ENCODE peak calls at places on chromosomes 7 and 10, in six cellular contexts. R, H, I, V, Y and D are unnamed samples.
A peak's percentile ranks its signal among the peaks of the same experiment; 100 is the strongest.

GRCh38 chr7:36391436-36392198 is 2.0 kb downstream of the ANLN start:
- DNase-seq in H (no peak), R (no peak), I (no peak), Y (no peak), V (no peak), D (no peak)

GRCh38 chr7:35878356-35878755 is 77.5 kb downstream of the SEPTIN7 start:
- DNase-seq in I (no peak), H (no peak), R (no peak), V (no peak), Y (no peak), D (no peak)

GRCh38 chr10:24209946-24210491 is 1.1 kb downstream of the KIAA1217 start:
- DNase-seq in I (no peak), Y (no peak), R (no peak), H (no peak), V (no peak), D (no peak)

GRCh38 chr10:14507156-14507555 is 176.4 kb upstream of the FRMD4A start:
- DNase-seq in V (no peak), I (no peak), R (no peak), H (no peak), Y (peak; percentile 49), D (no peak)

GRCh38 chr10:6211341-6212265 is 8.9 kb downstream of the PFKFB3 start:
- DNase-seq in Y (peak; percentile 32), V (no peak), R (no peak), H (no peak), I (peak; percentile 86), D (no peak)

GRCh38 chr7:80145780-80146422 is 11.3 kb downstream of the GNAI1 start:
- DNase-seq in Y (no peak), H (no peak), R (no peak), V (no peak), I (no peak), D (no peak)

GRCh38 chr10:63633677-63634487 is 112.7 kb downstream of the REEP3 start:
- DNase-seq in H (peak; percentile 57), V (no peak), Y (peak; percentile 62), R (no peak), I (no peak), D (no peak)

GRCh38 chr7:87414400-87415188 is 60.9 kb downstream of the ABCB4 start:
- DNase-seq in H (no peak), V (no peak), Y (no peak), I (no peak), R (no peak), D (no peak)

GRCh38 chr10:24983946-24984345 is 31.5 kb upstream of the PRTFDC1 start:
- DNase-seq in R (no peak), H (no peak), V (no peak), Y (no peak), I (no peak), D (no peak)

GRCh38 chr7:116434820-116435341 is 64.7 kb upstream of the CAV2 start:
- DNase-seq in R (no peak), Y (no peak), I (no peak), H (peak; percentile 53), V (no peak), D (no peak)

GRCh38 chr7:155896531-155897263 is 84.4 kb upstream of the SHH start:
- DNase-seq in I (no peak), R (no peak), H (no peak), V (no peak), Y (no peak), D (no peak)

GRCh38 chr7:152925412-152926147 is 166.0 kb downstream of the ACTR3B start:
- DNase-seq in I (no peak), H (no peak), Y (peak; percentile 89), V (no peak), R (no peak), D (no peak)

GRCh38 chr7:38630720-38631673 is at the start of gene AMPH:
- DNase-seq in R (peak; percentile 15), Y (peak; percentile 90), V (peak; percentile 44), H (no peak), I (peak; percentile 81), D (no peak)

GRCh38 chr10:122120008-122120744 is 131.2 kb downstream of the TACC2 start:
- DNase-seq in I (no peak), H (no peak), V (no peak), R (no peak), Y (no peak), D (no peak)

GRCh38 chr7:154388999-154389398 is 336.8 kb downstream of the DPP6 start:
- DNase-seq in I (no peak), R (no peak), Y (no peak), H (no peak), V (no peak), D (no peak)

GRCh38 chr10:49269523-49269922 is 29.4 kb upstream of the C10orf71 start:
- DNase-seq in V (no peak), R (no peak), H (no peak), Y (no peak), I (no peak), D (no peak)

GRCh38 chr7:7670490-7670889 is 29.9 kb downstream of the UMAD1 start:
- DNase-seq in Y (no peak), I (no peak), V (no peak), R (no peak), H (no peak), D (no peak)

GRCh38 chr10:99466632-99467031 is 36.2 kb upstream of the GOT1 start:
- DNase-seq in I (peak; percentile 67), Y (no peak), H (no peak), R (peak; percentile 13), V (no peak), D (no peak)

GRCh38 chr7:28065721-28066285 is 114.8 kb downstream of the JAZF1 start:
- DNase-seq in R (no peak), I (no peak), Y (peak; percentile 30), V (no peak), H (no peak), D (no peak)

GRCh38 chr10:28459453-28460144 is 73.3 kb upstream of the WAC start:
- DNase-seq in Y (peak; percentile 72), H (no peak), R (no peak), V (no peak), I (no peak), D (no peak)

GRCh38 chr10:28453926-28454325 is 79.0 kb upstream of the WAC start:
- DNase-seq in Y (no peak), V (no peak), R (no peak), H (no peak), I (no peak), D (no peak)

DNA sequence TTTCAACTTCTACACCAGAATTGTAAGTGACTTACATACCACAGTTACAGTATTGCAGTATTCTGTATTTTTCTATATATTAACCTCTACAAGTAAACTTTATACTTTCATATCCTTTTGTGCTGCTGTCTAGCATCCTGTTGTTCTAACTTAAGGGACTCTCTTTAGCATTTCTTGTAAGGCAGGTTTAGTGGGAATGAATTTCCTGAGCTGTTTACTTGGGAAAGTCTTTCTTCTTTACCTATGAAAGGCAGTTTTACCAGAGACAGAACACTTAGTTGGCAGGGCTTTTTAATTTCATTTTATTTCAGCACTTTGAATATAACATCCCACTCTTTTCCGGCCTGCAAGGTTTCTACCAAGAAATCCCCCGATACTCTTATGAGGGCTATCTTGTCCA is 75.8 kb upstream of the WAC start:
- DNase-seq in R (no peak), V (no peak), I (no peak), H (no peak), Y (no peak), D (no peak)
- TF ChIP-seq POLR2AphosphoS5 in R (no peak), V (no peak), I (no peak), H (no peak), Y (no peak), D (no peak)

GRCh38 chr10:118663176-118663575 is 67.7 kb upstream of the PRLHR start:
- DNase-seq in Y (no peak), R (no peak), H (no peak), V (no peak), I (no peak), D (no peak)

GRCh38 chr10:118662228-118663035 is 67.0 kb upstream of the PRLHR start:
- DNase-seq in Y (no peak), R (peak; percentile 39), V (no peak), I (peak; percentile 55), H (no peak), D (no peak)

GRCh38 chr10:118664321-118664720 is 68.9 kb upstream of the PRLHR start:
- DNase-seq in R (no peak), Y (no peak), I (no peak), H (no peak), V (no peak), D (no peak)

DNA sequence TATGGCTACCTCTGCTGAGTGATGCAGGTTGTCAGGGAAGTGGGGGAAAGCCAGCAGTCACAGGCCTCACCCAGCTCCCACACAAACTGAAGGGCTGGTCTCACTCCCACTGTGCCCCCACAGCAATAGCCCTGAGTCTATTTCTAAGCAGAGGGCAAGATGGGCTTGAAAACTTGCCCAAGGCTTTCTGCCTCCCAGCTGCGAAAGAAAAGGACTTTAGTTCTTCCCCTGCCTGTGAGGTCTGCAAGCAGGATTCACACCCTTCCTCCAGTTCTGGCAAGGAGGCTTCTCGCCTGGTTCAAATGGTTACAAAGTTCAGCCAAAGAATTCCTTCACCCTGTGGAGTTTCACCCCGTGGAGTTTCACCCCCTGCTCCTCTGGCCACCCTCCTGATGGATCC is 63.3 kb upstream of the PRLHR start:
- DNase-seq in R (no peak), H (no peak), V (no peak), Y (no peak), I (no peak), D (no peak)
- TF ChIP-seq CTCF in R (no peak), H (no peak), V (no peak), Y (no peak), I (no peak), D (no peak)

DNA sequence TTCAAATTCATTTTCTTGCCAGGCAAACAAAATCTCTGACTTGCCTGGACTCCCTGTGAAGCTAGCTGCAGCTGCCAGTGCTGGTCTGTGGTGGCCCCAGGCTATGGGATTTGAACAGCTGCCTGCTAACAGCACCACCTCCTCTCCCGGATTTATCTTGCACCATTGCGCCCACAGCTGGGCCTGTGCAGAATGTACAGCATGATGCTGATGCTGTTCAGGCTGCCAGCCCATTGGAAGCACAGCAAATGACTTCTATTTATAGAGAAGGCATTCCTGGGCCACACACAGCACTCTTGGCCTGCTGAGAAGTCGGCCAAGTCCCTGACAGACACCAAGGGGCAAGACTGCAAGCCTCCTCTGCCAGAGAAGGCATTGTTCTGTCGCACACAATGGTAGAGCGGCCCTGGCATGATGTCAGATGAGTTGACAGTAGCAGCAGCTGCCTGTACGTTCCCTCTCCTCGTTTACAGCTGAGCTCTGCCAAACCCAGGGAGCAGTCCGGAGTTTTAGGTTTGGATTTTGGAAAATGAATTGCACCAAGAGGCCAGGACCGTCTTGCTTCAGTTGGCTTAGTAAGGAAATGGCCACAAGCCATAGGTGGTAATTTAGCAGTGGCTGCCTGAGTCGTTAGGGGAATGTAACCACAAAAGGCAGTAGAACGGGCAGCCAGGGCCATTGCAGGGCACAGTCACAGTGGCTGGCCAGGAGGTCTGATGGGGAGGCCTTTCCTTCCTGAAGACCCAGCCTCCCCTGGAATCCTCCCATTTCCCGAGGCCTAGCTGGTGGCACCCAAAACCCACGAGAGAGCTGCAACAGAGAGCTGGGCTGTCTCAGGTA is 38.5 kb downstream of the MTURN start:
- DNase-seq in V (no peak), Y (no peak), H (no peak), R (peak; percentile 32), I (peak; percentile 93), D (peak; percentile 93)
- TF ChIP-seq POLR2AphosphoS5 in V (no peak), Y (no peak), H (no peak), R (peak; percentile 31), I (peak; percentile 45), D (peak; percentile 52)

DNA sequence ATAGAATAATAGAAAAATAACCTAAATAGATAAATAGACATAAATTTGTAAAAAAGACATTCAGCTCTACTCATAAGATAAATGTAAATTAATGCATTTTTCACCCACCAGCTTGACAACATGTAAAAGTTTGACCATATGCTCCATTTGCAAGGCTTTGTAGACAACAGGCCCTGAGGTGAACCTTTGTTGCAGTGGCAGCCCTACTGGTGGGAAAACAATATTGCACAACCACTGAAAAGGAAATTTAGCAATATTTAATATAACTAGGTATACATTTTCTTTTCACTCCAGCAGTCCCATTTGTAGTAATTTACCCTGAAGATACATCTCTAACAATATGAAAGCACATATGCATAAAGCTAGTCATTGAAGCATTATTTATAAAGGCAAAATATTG is 39.0 kb upstream of the ADRA2A start:
- DNase-seq in R (no peak), H (no peak), Y (peak; percentile 7), V (no peak), I (no peak), D (no peak)
- TF ChIP-seq CTCF in R (no peak), H (peak; percentile 54), Y (peak; percentile 12), V (no peak), I (no peak), D (no peak)